ENCODE peak calls at places on chromosomes 6 and 20, in six cellular contexts. U is PC-9, V is small intestine, P is SJSA1, O is HFFc6, L is heart left ventricle. Y is an unnamed sample.

GRCh38 chr6:25062070-25062811 is 126.5 kb upstream of the RIPOR2 start:
- DNase-seq in U (no peak), V (no peak), P (no peak), O (no peak), L (no peak), Y (no peak)

GRCh38 chr20:49166534-49167449 is 21.3 kb downstream of the STAU1 start:
- DNase-seq in U (no peak), V (peak), P (no peak), O (no peak), L (no peak), Y (no peak)

GRCh38 chr6:147738516-147739187 is 230.2 kb downstream of the SAMD5 start:
- DNase-seq in U (no peak), V (no peak), P (no peak), O (no peak), L (no peak), Y (no peak)

GRCh38 chr20:40506567-40506966 is 182.5 kb downstream of the MAFB start:
- DNase-seq in U (peak), V (peak), P (peak), O (no peak), L (peak), Y (peak)

GRCh38 chr20:24109537-24109936 is 121.0 kb upstream of the GGTLC1 start:
- DNase-seq in U (no peak), V (no peak), P (no peak), O (no peak), L (no peak), Y (no peak)

GRCh38 chr6:119349341-119350201 is at the start of gene MAN1A1:
- DNase-seq in U (peak), V (peak), P (peak), O (peak), L (peak), Y (peak)

GRCh38 chr6:23526519-23526918 is 599.5 kb upstream of the NRSN1 start:
- DNase-seq in U (no peak), V (no peak), P (no peak), O (no peak), L (no peak), Y (no peak)

GRCh38 chr6:33962186-33962585 is 158.4 kb upstream of the MLN start:
- DNase-seq in U (no peak), V (no peak), P (no peak), O (peak), L (no peak), Y (no peak)

GRCh38 chr6:9028086-9028485 is 592.7 kb upstream of the SLC35B3 start:
- DNase-seq in U (no peak), V (no peak), P (no peak), O (no peak), L (no peak), Y (no peak)

GRCh38 chr20:10427060-10427692 is 6.8 kb downstream of the MKKS start:
- DNase-seq in U (peak), V (peak), P (peak), O (peak), L (peak), Y (no peak)

GRCh38 chr20:25860531-25861150 is 164.0 kb upstream of the ZNF337 start:
- DNase-seq in U (no peak), V (no peak), P (no peak), O (no peak), L (peak), Y (no peak)

GRCh38 chr6:139308936-139309603 is 17.3 kb upstream of the TXLNB start:
- DNase-seq in U (no peak), V (peak), P (no peak), O (peak), L (peak), Y (no peak)

GRCh38 chr6:70474751-70475150 is 61.4 kb downstream of the FAM135A start:
- DNase-seq in U (no peak), V (no peak), P (no peak), O (no peak), L (no peak), Y (no peak)

GRCh38 chr6:31352497-31353368 is 4.2 kb downstream of the HLA-B start:
- DNase-seq in U (no peak), V (no peak), P (no peak), O (no peak), L (no peak), Y (no peak)

GRCh38 chr20:34111057-34111711 is 859 bp downstream of the EIF2S2 start:
- DNase-seq in U (peak), V (peak), P (no peak), O (peak), L (no peak), Y (no peak)

GRCh38 chr20:8244637-8245036 is 112.6 kb downstream of the PLCB1 start:
- DNase-seq in U (no peak), V (no peak), P (no peak), O (no peak), L (peak), Y (no peak)

GRCh38 chr20:51480507-51481270 is 61.8 kb downstream of the NFATC2 start:
- DNase-seq in U (no peak), V (no peak), P (no peak), O (no peak), L (no peak), Y (no peak)

Y was measured in ascending aorta.